ENCODE peak calls at places on chromosome 19, in six cellular contexts. Z, G, I, O, B and R are unnamed samples.

GRCh38 chr19:42306646-42307045 is 4.2 kb upstream of the PAFAH1B3 start:
- DNase-seq in Z (no peak), I (peak; percentile 70), G (no peak), O (peak; percentile 59), B (no peak), R (peak; percentile 46)

GRCh38 chr19:32458500-32459123 is 53.0 kb downstream of the DPY19L3 start:
- DNase-seq in O (no peak), Z (no peak), I (no peak), B (peak; percentile 4), G (no peak), R (no peak)

GRCh38 chr19:47781590-47782318 is 3.3 kb downstream of the SELENOW start:
- DNase-seq in O (no peak), I (no peak), G (no peak), B (no peak), Z (no peak), R (no peak)

GRCh38 chr19:58399903-58400637 is 4.6 kb downstream of the RNF225 start:
- DNase-seq in G (no peak), Z (no peak), O (no peak), I (peak; percentile 12), B (no peak), R (no peak)

GRCh38 chr19:46660008-46660517 is 919 bp downstream of the DACT3 start:
- DNase-seq in Z (no peak), B (peak; percentile 65), O (peak; percentile 72), I (peak; percentile 60), G (peak; percentile 61), R (peak; percentile 84)

GRCh38 chr19:30664358-30665058 is 292.3 kb downstream of the ZNF536 start:
- DNase-seq in Z (peak; percentile 4), G (no peak), O (no peak), B (no peak), I (peak; percentile 53), R (peak; percentile 63)

GRCh38 chr19:46288896-46289588 is 7.8 kb upstream of the HIF3A start:
- DNase-seq in B (peak; percentile 99), Z (peak; percentile 82), O (no peak), G (no peak), I (no peak), R (no peak)

GRCh38 chr19:37243206-37243632 is 25.2 kb downstream of the ZNF383 start:
- DNase-seq in Z (no peak), B (peak; percentile 2), G (no peak), O (no peak), I (no peak), R (no peak)

GRCh38 chr19:46000497-46001246 is 5.4 kb downstream of the CCDC61 start:
- DNase-seq in B (no peak), O (peak; percentile 78), I (peak; percentile 80), G (peak; percentile 40), Z (no peak), R (peak; percentile 49)

GRCh38 chr19:56896041-56896440 is 55.5 kb upstream of the PEG3 start:
- DNase-seq in B (no peak), G (no peak), Z (no peak), O (no peak), I (no peak), R (no peak)

GRCh38 chr19:30316000-30316491 is 56.1 kb upstream of the ZNF536 start:
- DNase-seq in Z (no peak), G (no peak), B (no peak), I (no peak), O (no peak), R (no peak)

GRCh38 chr19:6769006-6769637 is 1.9 kb upstream of the SH2D3A start:
- DNase-seq in Z (peak; percentile 19), G (no peak), O (peak; percentile 56), B (peak; percentile 28), I (peak; percentile 62), R (peak; percentile 66)

GRCh38 chr19:6044056-6044805 is 66.1 kb downstream of the RFX2 start:
- DNase-seq in I (no peak), O (peak; percentile 24), B (no peak), Z (no peak), G (no peak), R (no peak)

GRCh38 chr19:32910874-32911273 is 41.3 kb upstream of the SLC7A9 start:
- DNase-seq in O (no peak), I (no peak), B (peak; percentile 36), Z (peak; percentile 12), G (no peak), R (no peak)

GRCh38 chr19:21143846-21144245 is 2.0 kb downstream of the ZNF431 start:
- DNase-seq in Z (no peak), I (no peak), B (peak; percentile 3), O (no peak), G (no peak), R (no peak)

GRCh38 chr19:10916602-10917001 is 11.8 kb downstream of the YIPF2 start:
- DNase-seq in O (no peak), B (no peak), G (no peak), Z (no peak), I (peak; percentile 20), R (no peak)

GRCh38 chr19:16118489-16119033 is 6.9 kb downstream of the RAB8A start:
- DNase-seq in O (no peak), Z (no peak), I (no peak), B (no peak), G (no peak), R (no peak)

GRCh38 chr19:55702131-55702627 is 27.2 kb downstream of the EPN1 start:
- DNase-seq in Z (no peak), I (no peak), O (no peak), B (no peak), G (no peak), R (no peak)

GRCh38 chr19:37790244-37790925 is 11.0 kb upstream of the ZNF573 start:
- DNase-seq in I (no peak), G (no peak), B (no peak), O (no peak), Z (no peak), R (no peak)

GRCh38 chr19:6232567-6232966 is 47.2 kb downstream of the MLLT1 start:
- DNase-seq in I (no peak), O (no peak), G (no peak), B (peak; percentile 62), Z (peak; percentile 88), R (no peak)

GRCh38 chr19:48681127-48681470 is 8.3 kb upstream of the NTN5 start:
- DNase-seq in G (no peak), I (no peak), O (no peak), B (peak; percentile 89), Z (peak; percentile 93), R (no peak)

GRCh38 chr19:53881482-53882390 is at the start of gene PRKCG:
- DNase-seq in O (peak; percentile 89), Z (no peak), G (peak; percentile 78), B (peak; percentile 67), I (peak; percentile 77), R (peak; percentile 69)

GRCh38 chr19:15256708-15257331 is 24.6 kb upstream of the EPHX3 start:
- DNase-seq in O (no peak), G (no peak), B (no peak), I (no peak), Z (no peak), R (no peak)

GRCh38 chr19:51696606-51697005 is 3.5 kb downstream of the SPACA6 start:
- DNase-seq in O (no peak), Z (no peak), I (no peak), G (no peak), B (no peak), R (no peak)
- H3K27ac ChIP-seq in O (no peak overlapping the region), Z (no peak overlapping the region), I (no peak overlapping the region), G (no peak overlapping the region), B (no peak overlapping the region), R (no peak overlapping the region)

GRCh38 chr19:35042954-35043604 is 1.6 kb downstream of the HPN start:
- DNase-seq in O (no peak), B (no peak), I (no peak), G (no peak), Z (no peak), R (no peak)

GRCh38 chr19:35040474-35040825 is 1.1 kb upstream of the HPN start:
- DNase-seq in Z (no peak), G (no peak), O (no peak), I (no peak), B (no peak), R (no peak)

GRCh38 chr19:35040826-35041547 is 534 bp upstream of the HPN start:
- DNase-seq in G (no peak), Z (no peak), B (peak; percentile 30), I (peak; percentile 87), O (peak; percentile 86), R (peak; percentile 81)

GRCh38 chr19:35042056-35042730 is 672 bp downstream of the HPN start:
- DNase-seq in I (no peak), B (no peak), O (no peak), G (no peak), Z (no peak), R (no peak)

DNA sequence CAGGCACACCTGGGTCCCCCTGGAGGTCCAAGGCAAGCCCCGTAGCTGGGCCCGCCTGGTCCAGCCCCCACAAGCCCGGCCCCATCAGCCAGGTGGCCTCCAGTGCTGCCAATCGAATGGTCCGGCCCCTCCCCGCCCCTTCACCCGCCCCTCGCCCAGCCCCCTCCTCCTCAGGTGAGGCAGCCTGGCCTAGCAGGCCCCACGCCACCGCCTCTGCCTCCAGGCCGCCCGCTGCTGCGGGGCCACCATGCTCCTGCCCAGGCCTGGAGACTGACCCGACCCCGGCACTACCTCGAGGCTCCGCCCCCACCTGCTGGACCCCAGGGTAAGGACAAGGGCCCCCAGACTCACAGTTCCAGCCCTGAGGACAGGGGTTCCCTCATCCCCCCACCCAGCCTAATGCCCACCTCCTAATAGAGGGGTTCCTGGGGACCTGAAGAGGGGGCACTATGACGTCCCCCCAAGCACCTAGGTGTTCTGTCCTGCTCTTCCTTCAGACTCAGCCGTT is at the start of gene HPN:
- DNase-seq in O (peak; percentile 86), Z (no peak), G (no peak), B (no peak), I (peak; percentile 96), R (peak; percentile 81)
- H2BK5ac ChIP-seq in O (peak within 1 kb of the TSS; percentile 93), Z (no peak within 1 kb of the TSS), G (peak within 1 kb of the TSS; percentile 5), B (no peak within 1 kb of the TSS), I (no peak within 1 kb of the TSS), R (peak within 1 kb of the TSS; percentile 51)

DNA sequence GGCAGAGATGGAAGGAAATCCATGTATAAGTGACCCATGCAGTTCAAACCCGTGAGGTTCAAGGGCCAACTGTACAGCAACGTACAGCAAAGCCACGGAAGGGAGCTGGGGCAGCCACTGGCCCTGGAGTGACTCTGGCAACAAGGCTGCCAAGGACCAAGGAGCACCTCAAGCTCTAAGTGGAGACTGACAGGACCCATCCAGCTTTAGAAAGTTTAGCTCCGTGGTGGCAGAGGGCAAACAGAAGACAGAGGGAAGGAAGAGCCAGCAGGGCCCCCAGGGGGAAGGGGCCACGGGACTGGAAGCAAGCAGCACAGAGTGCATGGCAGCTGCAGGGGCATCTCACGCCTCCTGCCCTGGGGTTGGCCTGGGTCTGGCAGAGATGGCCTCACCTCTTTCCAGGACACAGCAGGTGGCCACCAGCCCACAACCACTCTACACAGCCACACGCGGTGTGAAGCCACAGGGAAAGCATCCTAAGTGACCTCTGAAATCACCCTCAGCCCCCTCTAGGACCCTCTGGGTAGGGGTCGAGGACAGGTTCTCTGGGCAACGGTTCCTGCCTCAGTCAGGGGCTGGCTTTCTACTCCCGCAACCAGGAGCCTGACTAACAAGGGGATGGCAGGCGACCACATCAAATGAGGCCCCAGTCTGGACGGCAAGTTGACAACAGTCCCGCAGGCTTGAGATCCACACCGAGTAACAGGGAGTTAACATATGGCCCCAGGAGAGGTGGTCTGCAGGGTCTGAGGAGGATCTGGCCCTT is 3.8 kb downstream of the MIER2 start:
- DNase-seq in I (no peak), O (no peak), G (no peak), B (no peak), Z (no peak), R (no peak)
- H3K27ac ChIP-seq in I (no peak overlapping the region), O (no peak overlapping the region), G (no peak overlapping the region), B (no peak overlapping the region), Z (no peak overlapping the region), R (no peak overlapping the region)

GRCh38 chr19:12052571-12053169 is at the start of gene ZNF878:
- DNase-seq in Z (peak; percentile 85), G (peak; percentile 93), B (peak; percentile 91), O (peak; percentile 97), I (peak; percentile 98), R (peak; percentile 99)
- H2BK5ac ChIP-seq in Z (peak within 1 kb of the TSS; percentile 22), G (no peak within 1 kb of the TSS), B (no peak within 1 kb of the TSS), O (peak within 1 kb of the TSS; percentile 72), I (no peak within 1 kb of the TSS), R (peak within 1 kb of the TSS; percentile 66)